ENCODE peak calls at places on chromosomes 6 and 20, in eight cellular contexts. One of them, this sample, is unnamed.

GRCh38 chr6:26198626-26199056 is 111.4 kb downstream of the HFE start:
- DNase-seq in GM10248: no peak
- DNase-seq in adrenal gland: peak
- DNase-seq in progenitor cell of endocrine pancreas: no peak
- DNase-seq in T47D: no peak
- DNase-seq in tibial nerve: no peak
- DNase-seq in activated naive CD4-positive, alpha-beta T cell treated with anti-CD3 and anti-CD28 coated beads, Interleukin-2, amount 10 ng/mL, durations not matched to agents 7 days and 5 days: no peak
- DNase-seq in foreskin melanocyte: peak
- DNase-seq in this sample: no peak

GRCh38 chr6:142537612-142538478 is 236.0 kb downstream of the ADGRG6 start:
- DNase-seq in GM10248: no peak
- DNase-seq in adrenal gland: no peak
- DNase-seq in progenitor cell of endocrine pancreas: no peak
- DNase-seq in T47D: no peak
- DNase-seq in tibial nerve: no peak
- DNase-seq in activated naive CD4-positive, alpha-beta T cell treated with anti-CD3 and anti-CD28 coated beads, Interleukin-2, amount 10 ng/mL, durations not matched to agents 7 days and 5 days: peak
- DNase-seq in foreskin melanocyte: peak
- DNase-seq in this sample: peak

GRCh38 chr20:13219327-13220193 is 1.5 kb upstream of the ISM1 start:
- DNase-seq in GM10248: no peak
- DNase-seq in adrenal gland: no peak
- DNase-seq in progenitor cell of endocrine pancreas: no peak
- DNase-seq in T47D: no peak
- DNase-seq in tibial nerve: no peak
- DNase-seq in activated naive CD4-positive, alpha-beta T cell treated with anti-CD3 and anti-CD28 coated beads, Interleukin-2, amount 10 ng/mL, durations not matched to agents 7 days and 5 days: no peak
- DNase-seq in foreskin melanocyte: no peak
- DNase-seq in this sample: no peak

GRCh38 chr6:170329321-170329720 is 22.8 kb downstream of the FAM120B start:
- DNase-seq in GM10248: no peak
- DNase-seq in adrenal gland: no peak
- DNase-seq in progenitor cell of endocrine pancreas: no peak
- DNase-seq in T47D: no peak
- DNase-seq in tibial nerve: no peak
- DNase-seq in activated naive CD4-positive, alpha-beta T cell treated with anti-CD3 and anti-CD28 coated beads, Interleukin-2, amount 10 ng/mL, durations not matched to agents 7 days and 5 days: no peak
- DNase-seq in foreskin melanocyte: no peak
- DNase-seq in this sample: no peak

GRCh38 chr6:121851056-121851455 is 415.6 kb downstream of the GJA1 start:
- DNase-seq in GM10248: no peak
- DNase-seq in adrenal gland: no peak
- DNase-seq in progenitor cell of endocrine pancreas: no peak
- DNase-seq in T47D: no peak
- DNase-seq in tibial nerve: no peak
- DNase-seq in activated naive CD4-positive, alpha-beta T cell treated with anti-CD3 and anti-CD28 coated beads, Interleukin-2, amount 10 ng/mL, durations not matched to agents 7 days and 5 days: no peak
- DNase-seq in foreskin melanocyte: peak
- DNase-seq in this sample: peak

GRCh38 chr20:20130399-20130798 is 78.1 kb downstream of the CFAP61 start:
- DNase-seq in GM10248: no peak
- DNase-seq in adrenal gland: no peak
- DNase-seq in progenitor cell of endocrine pancreas: no peak
- DNase-seq in T47D: peak
- DNase-seq in tibial nerve: no peak
- DNase-seq in activated naive CD4-positive, alpha-beta T cell treated with anti-CD3 and anti-CD28 coated beads, Interleukin-2, amount 10 ng/mL, durations not matched to agents 7 days and 5 days: no peak
- DNase-seq in foreskin melanocyte: no peak
- DNase-seq in this sample: no peak

GRCh38 chr6:162471842-162472241 is 255.7 kb downstream of the PRKN start:
- DNase-seq in GM10248: no peak
- DNase-seq in adrenal gland: no peak
- DNase-seq in progenitor cell of endocrine pancreas: no peak
- DNase-seq in T47D: no peak
- DNase-seq in tibial nerve: no peak
- DNase-seq in activated naive CD4-positive, alpha-beta T cell treated with anti-CD3 and anti-CD28 coated beads, Interleukin-2, amount 10 ng/mL, durations not matched to agents 7 days and 5 days: no peak
- DNase-seq in foreskin melanocyte: no peak
- DNase-seq in this sample: no peak

GRCh38 chr20:61451953-61452352 is 199.9 kb downstream of the CDH4 start:
- DNase-seq in GM10248: no peak
- DNase-seq in adrenal gland: no peak
- DNase-seq in progenitor cell of endocrine pancreas: no peak
- DNase-seq in T47D: no peak
- DNase-seq in tibial nerve: no peak
- DNase-seq in activated naive CD4-positive, alpha-beta T cell treated with anti-CD3 and anti-CD28 coated beads, Interleukin-2, amount 10 ng/mL, durations not matched to agents 7 days and 5 days: no peak
- DNase-seq in foreskin melanocyte: no peak
- DNase-seq in this sample: no peak

GRCh38 chr20:63150911-63151531 is 64.9 kb downstream of the YTHDF1 start:
- DNase-seq in GM10248: no peak
- DNase-seq in adrenal gland: no peak
- DNase-seq in progenitor cell of endocrine pancreas: no peak
- DNase-seq in T47D: no peak
- DNase-seq in tibial nerve: no peak
- DNase-seq in activated naive CD4-positive, alpha-beta T cell treated with anti-CD3 and anti-CD28 coated beads, Interleukin-2, amount 10 ng/mL, durations not matched to agents 7 days and 5 days: no peak
- DNase-seq in foreskin melanocyte: no peak
- DNase-seq in this sample: no peak

GRCh38 chr6:37493047-37493995 is 6.4 kb downstream of the CCDC167 start:
- DNase-seq in GM10248: no peak
- DNase-seq in adrenal gland: no peak
- DNase-seq in progenitor cell of endocrine pancreas: no peak
- DNase-seq in T47D: no peak
- DNase-seq in tibial nerve: no peak
- DNase-seq in activated naive CD4-positive, alpha-beta T cell treated with anti-CD3 and anti-CD28 coated beads, Interleukin-2, amount 10 ng/mL, durations not matched to agents 7 days and 5 days: no peak
- DNase-seq in foreskin melanocyte: no peak
- DNase-seq in this sample: no peak

GRCh38 chr6:45156075-45156474 is 172.1 kb upstream of the RUNX2 start:
- DNase-seq in GM10248: peak
- DNase-seq in adrenal gland: no peak
- DNase-seq in progenitor cell of endocrine pancreas: no peak
- DNase-seq in T47D: no peak
- DNase-seq in tibial nerve: no peak
- DNase-seq in activated naive CD4-positive, alpha-beta T cell treated with anti-CD3 and anti-CD28 coated beads, Interleukin-2, amount 10 ng/mL, durations not matched to agents 7 days and 5 days: peak
- DNase-seq in foreskin melanocyte: no peak
- DNase-seq in this sample: no peak

GRCh38 chr6:158383542-158383941 is 71.3 kb downstream of the TULP4 start:
- DNase-seq in GM10248: no peak
- DNase-seq in adrenal gland: no peak
- DNase-seq in progenitor cell of endocrine pancreas: no peak
- DNase-seq in T47D: no peak
- DNase-seq in tibial nerve: no peak
- DNase-seq in activated naive CD4-positive, alpha-beta T cell treated with anti-CD3 and anti-CD28 coated beads, Interleukin-2, amount 10 ng/mL, durations not matched to agents 7 days and 5 days: no peak
- DNase-seq in foreskin melanocyte: no peak
- DNase-seq in this sample: no peak

GRCh38 chr6:107103082-107103481 is 12.2 kb downstream of the BEND3 start:
- DNase-seq in GM10248: no peak
- DNase-seq in adrenal gland: no peak
- DNase-seq in progenitor cell of endocrine pancreas: no peak
- DNase-seq in T47D: no peak
- DNase-seq in tibial nerve: no peak
- DNase-seq in activated naive CD4-positive, alpha-beta T cell treated with anti-CD3 and anti-CD28 coated beads, Interleukin-2, amount 10 ng/mL, durations not matched to agents 7 days and 5 days: no peak
- DNase-seq in foreskin melanocyte: no peak
- DNase-seq in this sample: no peak

GRCh38 chr20:50368813-50369224 is 141.4 kb upstream of the PTPN1 start:
- DNase-seq in GM10248: no peak
- DNase-seq in adrenal gland: no peak
- DNase-seq in progenitor cell of endocrine pancreas: no peak
- DNase-seq in T47D: no peak
- DNase-seq in tibial nerve: no peak
- DNase-seq in activated naive CD4-positive, alpha-beta T cell treated with anti-CD3 and anti-CD28 coated beads, Interleukin-2, amount 10 ng/mL, durations not matched to agents 7 days and 5 days: no peak
- DNase-seq in foreskin melanocyte: no peak
- DNase-seq in this sample: peak

GRCh38 chr6:13586936-13587542 is 12.6 kb downstream of the SIRT5 start:
- DNase-seq in GM10248: no peak
- DNase-seq in adrenal gland: no peak
- DNase-seq in progenitor cell of endocrine pancreas: no peak
- DNase-seq in T47D: no peak
- DNase-seq in tibial nerve: no peak
- DNase-seq in activated naive CD4-positive, alpha-beta T cell treated with anti-CD3 and anti-CD28 coated beads, Interleukin-2, amount 10 ng/mL, durations not matched to agents 7 days and 5 days: no peak
- DNase-seq in foreskin melanocyte: no peak
- DNase-seq in this sample: no peak

GRCh38 chr6:20953019-20953418 is 418.8 kb downstream of the CDKAL1 start:
- DNase-seq in GM10248: no peak
- DNase-seq in adrenal gland: no peak
- DNase-seq in progenitor cell of endocrine pancreas: no peak
- DNase-seq in T47D: no peak
- DNase-seq in tibial nerve: no peak
- DNase-seq in activated naive CD4-positive, alpha-beta T cell treated with anti-CD3 and anti-CD28 coated beads, Interleukin-2, amount 10 ng/mL, durations not matched to agents 7 days and 5 days: no peak
- DNase-seq in foreskin melanocyte: no peak
- DNase-seq in this sample: no peak

GRCh38 chr20:6533321-6533720 is 234.2 kb upstream of the BMP2 start:
- DNase-seq in GM10248: no peak
- DNase-seq in adrenal gland: no peak
- DNase-seq in progenitor cell of endocrine pancreas: no peak
- DNase-seq in T47D: no peak
- DNase-seq in tibial nerve: no peak
- DNase-seq in activated naive CD4-positive, alpha-beta T cell treated with anti-CD3 and anti-CD28 coated beads, Interleukin-2, amount 10 ng/mL, durations not matched to agents 7 days and 5 days: no peak
- DNase-seq in foreskin melanocyte: no peak
- DNase-seq in this sample: no peak

GRCh38 chr6:225121-225721 is 67.1 kb upstream of the DUSP22 start:
- DNase-seq in GM10248: no peak
- DNase-seq in adrenal gland: no peak
- DNase-seq in progenitor cell of endocrine pancreas: no peak
- DNase-seq in T47D: no peak
- DNase-seq in tibial nerve: no peak
- DNase-seq in activated naive CD4-positive, alpha-beta T cell treated with anti-CD3 and anti-CD28 coated beads, Interleukin-2, amount 10 ng/mL, durations not matched to agents 7 days and 5 days: peak
- DNase-seq in foreskin melanocyte: no peak
- DNase-seq in this sample: no peak

GRCh38 chr20:35673884-35674283 is 9.2 kb upstream of the CPNE1 start:
- DNase-seq in GM10248: no peak
- DNase-seq in adrenal gland: no peak
- DNase-seq in progenitor cell of endocrine pancreas: no peak
- DNase-seq in T47D: no peak
- DNase-seq in tibial nerve: no peak
- DNase-seq in activated naive CD4-positive, alpha-beta T cell treated with anti-CD3 and anti-CD28 coated beads, Interleukin-2, amount 10 ng/mL, durations not matched to agents 7 days and 5 days: no peak
- DNase-seq in foreskin melanocyte: no peak
- DNase-seq in this sample: no peak

GRCh38 chr20:49851234-49851755 is 38.7 kb downstream of the SLC9A8 start:
- DNase-seq in GM10248: no peak
- DNase-seq in adrenal gland: no peak
- DNase-seq in progenitor cell of endocrine pancreas: no peak
- DNase-seq in T47D: no peak
- DNase-seq in tibial nerve: no peak
- DNase-seq in activated naive CD4-positive, alpha-beta T cell treated with anti-CD3 and anti-CD28 coated beads, Interleukin-2, amount 10 ng/mL, durations not matched to agents 7 days and 5 days: no peak
- DNase-seq in foreskin melanocyte: peak
- DNase-seq in this sample: no peak

GRCh38 chr20:46111028-46111835 is 6.9 kb upstream of the CD40 start:
- DNase-seq in GM10248: peak
- DNase-seq in adrenal gland: peak
- DNase-seq in progenitor cell of endocrine pancreas: no peak
- DNase-seq in T47D: no peak
- DNase-seq in tibial nerve: peak
- DNase-seq in activated naive CD4-positive, alpha-beta T cell treated with anti-CD3 and anti-CD28 coated beads, Interleukin-2, amount 10 ng/mL, durations not matched to agents 7 days and 5 days: peak
- DNase-seq in foreskin melanocyte: no peak
- DNase-seq in this sample: no peak

GRCh38 chr6:102517506-102517905 is 1124.0 kb downstream of the GRIK2 start:
- DNase-seq in GM10248: no peak
- DNase-seq in adrenal gland: no peak
- DNase-seq in progenitor cell of endocrine pancreas: no peak
- DNase-seq in T47D: no peak
- DNase-seq in tibial nerve: no peak
- DNase-seq in activated naive CD4-positive, alpha-beta T cell treated with anti-CD3 and anti-CD28 coated beads, Interleukin-2, amount 10 ng/mL, durations not matched to agents 7 days and 5 days: no peak
- DNase-seq in foreskin melanocyte: no peak
- DNase-seq in this sample: no peak

GRCh38 chr6:133033263-133033662 is 207.9 kb upstream of the EYA4 start:
- DNase-seq in GM10248: no peak
- DNase-seq in adrenal gland: no peak
- DNase-seq in progenitor cell of endocrine pancreas: no peak
- DNase-seq in T47D: no peak
- DNase-seq in tibial nerve: no peak
- DNase-seq in activated naive CD4-positive, alpha-beta T cell treated with anti-CD3 and anti-CD28 coated beads, Interleukin-2, amount 10 ng/mL, durations not matched to agents 7 days and 5 days: no peak
- DNase-seq in foreskin melanocyte: no peak
- DNase-seq in this sample: no peak